ENCODE peak calls at places on chromosomes 11 and 22, in six cellular contexts. One of them, this sample, is unnamed.
A peak's percentile ranks its signal among the peaks of the same experiment; 100 is the strongest.

GRCh38 chr11:76025068-76025467 is 181.2 kb downstream of the WNT11 start:
- DNase-seq in psoas muscle: no peak
- DNase-seq in GM12865: peak; percentile 37
- DNase-seq in Caco-2: no peak
- DNase-seq in mucosa of descending colon: no peak
- DNase-seq in lung: no peak
- DNase-seq in this sample: peak; percentile 94

GRCh38 chr11:46527586-46527985 is 66.2 kb downstream of the AMBRA1 start:
- DNase-seq in Caco-2: no peak
- DNase-seq in GM12865: no peak
- DNase-seq in mucosa of descending colon: no peak
- DNase-seq in lung: no peak
- DNase-seq in psoas muscle: no peak
- DNase-seq in this sample: no peak

GRCh38 chr11:76781046-76781801 is 1.9 kb upstream of the TSKU start:
- DNase-seq in lung: no peak
- DNase-seq in mucosa of descending colon: peak; percentile 73
- DNase-seq in Caco-2: peak; percentile 78
- DNase-seq in psoas muscle: no peak
- DNase-seq in GM12865: no peak
- DNase-seq in this sample: no peak

GRCh38 chr11:65498977-65499712 is at the start of gene MALAT1:
- DNase-seq in Caco-2: peak; percentile 93
- DNase-seq in GM12865: peak; percentile 99
- DNase-seq in lung: peak; percentile 95
- DNase-seq in mucosa of descending colon: peak; percentile 96
- DNase-seq in psoas muscle: peak; percentile 96
- DNase-seq in this sample: peak; percentile 96

GRCh38 chr11:84164722-84165121 is 878.6 kb upstream of the CCDC90B start:
- DNase-seq in GM12865: no peak
- DNase-seq in psoas muscle: no peak
- DNase-seq in mucosa of descending colon: no peak
- DNase-seq in Caco-2: no peak
- DNase-seq in lung: no peak
- DNase-seq in this sample: peak; percentile 17

GRCh38 chr11:73598719-73599379 is 937 bp upstream of the FAM168A start:
- DNase-seq in Caco-2: no peak
- DNase-seq in psoas muscle: no peak
- DNase-seq in GM12865: no peak
- DNase-seq in lung: no peak
- DNase-seq in mucosa of descending colon: no peak
- DNase-seq in this sample: no peak

GRCh38 chr11:94938399-94939055 is 34.8 kb downstream of the CWC15 start:
- DNase-seq in psoas muscle: peak; percentile 87
- DNase-seq in lung: no peak
- DNase-seq in Caco-2: no peak
- DNase-seq in mucosa of descending colon: no peak
- DNase-seq in GM12865: no peak
- DNase-seq in this sample: peak; percentile 97

GRCh38 chr11:5226732-5227327 is at the start of gene HBB:
- DNase-seq in mucosa of descending colon: no peak
- DNase-seq in Caco-2: no peak
- DNase-seq in lung: no peak
- DNase-seq in GM12865: no peak
- DNase-seq in psoas muscle: no peak
- DNase-seq in this sample: no peak

GRCh38 chr11:46611526-46612304 is 5.3 kb downstream of the HARBI1 start:
- DNase-seq in mucosa of descending colon: peak; percentile 31
- DNase-seq in Caco-2: no peak
- DNase-seq in GM12865: no peak
- DNase-seq in lung: no peak
- DNase-seq in psoas muscle: no peak
- DNase-seq in this sample: no peak

GRCh38 chr22:28398355-28398754 is 281.3 kb downstream of the TTC28 start:
- DNase-seq in lung: no peak
- DNase-seq in psoas muscle: no peak
- DNase-seq in mucosa of descending colon: no peak
- DNase-seq in Caco-2: no peak
- DNase-seq in GM12865: no peak
- DNase-seq in this sample: no peak

GRCh38 chr11:113773092-113773415 is 438 bp downstream of the ZW10 start:
- DNase-seq in psoas muscle: no peak
- DNase-seq in lung: no peak
- DNase-seq in GM12865: no peak
- DNase-seq in mucosa of descending colon: peak; percentile 36
- DNase-seq in Caco-2: peak; percentile 75
- DNase-seq in this sample: no peak

GRCh38 chr22:28819253-28820096 is 19.1 kb upstream of the XBP1 start:
- DNase-seq in Caco-2: peak; percentile 93
- DNase-seq in lung: no peak
- DNase-seq in mucosa of descending colon: peak; percentile 72
- DNase-seq in psoas muscle: no peak
- DNase-seq in GM12865: peak; percentile 81
- DNase-seq in this sample: no peak

GRCh38 chr11:93662177-93662575 is 694 bp downstream of the CEP295 start:
- DNase-seq in Caco-2: no peak
- DNase-seq in psoas muscle: no peak
- DNase-seq in GM12865: peak; percentile 32
- DNase-seq in lung: no peak
- DNase-seq in mucosa of descending colon: no peak
- DNase-seq in this sample: no peak

GRCh38 chr22:42969348-42969975 is 45.5 kb downstream of the PACSIN2 start:
- DNase-seq in psoas muscle: no peak
- DNase-seq in lung: no peak
- DNase-seq in GM12865: no peak
- DNase-seq in mucosa of descending colon: no peak
- DNase-seq in Caco-2: no peak
- DNase-seq in this sample: peak; percentile 71

GRCh38 chr11:9691865-9692264 is 28.0 kb downstream of the SWAP70 start:
- DNase-seq in psoas muscle: no peak
- DNase-seq in mucosa of descending colon: no peak
- DNase-seq in GM12865: no peak
- DNase-seq in lung: no peak
- DNase-seq in Caco-2: no peak
- DNase-seq in this sample: peak; percentile 49

GRCh38 chr11:36402568-36403181 is 106.6 kb downstream of the PRR5L start:
- DNase-seq in mucosa of descending colon: no peak
- DNase-seq in GM12865: no peak
- DNase-seq in psoas muscle: no peak
- DNase-seq in Caco-2: no peak
- DNase-seq in lung: no peak
- DNase-seq in this sample: no peak
- H3K4me3 ChIP-seq in mucosa of descending colon: no peak overlapping the region
- H3K4me3 ChIP-seq in GM12865: no peak overlapping the region
- H3K4me3 ChIP-seq in psoas muscle: no peak overlapping the region
- H3K4me3 ChIP-seq in Caco-2: no peak overlapping the region
- H3K4me3 ChIP-seq in lung: no peak overlapping the region
- H3K4me3 ChIP-seq in this sample: no peak overlapping the region

DNA sequence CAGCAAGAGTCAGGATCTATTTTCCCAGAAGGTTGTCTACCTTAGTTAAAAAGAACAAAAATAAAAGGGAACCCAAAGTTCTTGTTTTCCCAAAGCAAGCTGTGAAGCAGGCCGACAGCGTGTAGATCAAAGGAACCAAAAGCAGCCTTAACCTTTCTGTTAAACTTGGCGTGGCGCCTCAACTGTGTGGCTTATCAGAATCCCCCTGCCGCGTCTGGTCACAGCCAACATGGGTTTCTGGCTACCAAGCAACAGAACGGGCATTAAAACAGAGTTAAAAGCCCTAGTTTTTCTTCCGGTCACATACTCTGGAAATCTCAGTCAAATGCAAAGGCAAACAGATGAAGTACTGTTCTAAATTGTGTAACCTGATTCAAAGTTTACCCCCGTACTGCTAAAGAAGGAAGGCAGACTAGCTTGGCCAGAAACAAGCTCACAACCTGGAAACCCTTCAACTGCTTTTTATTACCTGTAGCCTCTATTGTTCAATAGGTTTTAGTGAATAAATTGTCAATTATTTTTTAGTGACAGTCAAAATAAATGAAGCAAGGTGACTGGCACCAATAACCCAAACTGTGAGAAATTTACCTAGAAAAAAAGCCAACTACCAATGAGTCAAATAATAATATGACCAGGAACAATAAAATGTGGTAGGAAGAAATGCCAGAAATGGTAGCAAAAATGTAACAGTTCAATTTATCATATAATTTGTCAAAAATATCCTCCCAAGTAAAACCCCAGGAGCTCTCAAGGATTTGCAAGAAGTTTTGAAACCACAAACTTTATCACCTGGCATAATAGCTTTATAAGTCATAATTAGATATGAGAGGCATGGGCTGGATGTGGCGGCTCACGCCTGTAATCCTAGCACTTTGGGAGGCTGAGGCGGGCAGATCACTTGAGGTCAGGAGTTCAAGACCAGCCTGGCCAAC is 21.4 kb downstream of the CHKA start:
- DNase-seq in mucosa of descending colon: peak; percentile 70
- DNase-seq in GM12865: peak; percentile 66
- DNase-seq in lung: peak; percentile 69
- DNase-seq in psoas muscle: no peak
- DNase-seq in Caco-2: peak; percentile 65
- DNase-seq in this sample: peak; percentile 82
- H3K4me3 ChIP-seq in mucosa of descending colon: no peak overlapping the region
- H3K4me3 ChIP-seq in GM12865: peak overlapping the region; percentile 23
- H3K4me3 ChIP-seq in lung: no peak overlapping the region
- H3K4me3 ChIP-seq in psoas muscle: peak overlapping the region; percentile 31
- H3K4me3 ChIP-seq in Caco-2: no peak overlapping the region
- H3K4me3 ChIP-seq in this sample: peak overlapping the region; percentile 10

DNA sequence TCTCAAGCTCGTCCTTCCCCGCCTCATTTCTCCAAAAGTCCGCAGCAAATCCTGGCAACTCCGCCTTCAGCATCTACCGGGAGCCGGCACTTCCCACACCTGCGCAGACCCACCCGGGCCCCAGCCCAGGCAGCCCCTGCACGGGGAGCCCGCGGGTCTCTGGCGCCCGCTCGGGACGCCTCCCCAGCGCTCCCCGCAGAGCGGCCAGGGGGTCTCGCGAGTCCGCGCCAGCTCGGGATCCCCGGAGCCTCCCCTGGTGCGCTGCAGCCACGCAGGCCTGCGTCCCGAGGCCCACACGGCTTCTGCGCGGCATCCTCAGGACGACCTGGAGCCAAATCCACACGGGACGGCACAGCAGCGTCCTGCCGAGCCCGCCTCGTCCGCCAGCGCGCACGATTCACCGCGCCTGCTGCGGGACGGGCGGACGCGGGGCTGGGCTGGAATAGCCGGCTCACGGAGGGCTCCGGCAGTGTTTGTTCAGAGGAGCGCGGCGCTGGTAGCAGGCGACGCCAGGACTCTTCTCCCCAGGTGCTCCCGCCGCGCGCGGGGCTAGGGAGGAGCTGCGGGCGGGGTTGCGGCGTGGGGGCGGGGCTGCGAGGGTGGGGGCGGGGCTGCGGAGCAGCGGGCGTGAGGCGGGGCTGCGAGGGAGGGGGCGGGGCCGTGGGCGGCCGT is 810 bp upstream of the PHRF1 start:
- DNase-seq in psoas muscle: no peak
- DNase-seq in lung: peak; percentile 72
- DNase-seq in GM12865: no peak
- DNase-seq in mucosa of descending colon: no peak
- DNase-seq in Caco-2: peak; percentile 78
- DNase-seq in this sample: peak; percentile 12
- H3K4me3 ChIP-seq in psoas muscle: peak overlapping the region; percentile 80
- H3K4me3 ChIP-seq in lung: peak overlapping the region; percentile 51
- H3K4me3 ChIP-seq in GM12865: peak overlapping the region; percentile 67
- H3K4me3 ChIP-seq in mucosa of descending colon: peak overlapping the region; percentile 22
- H3K4me3 ChIP-seq in Caco-2: peak overlapping the region; percentile 96
- H3K4me3 ChIP-seq in this sample: peak overlapping the region; percentile 48

GRCh38 chr11:11251394-11251970 is 101.6 kb downstream of the CSNK2A3 start:
- DNase-seq in GM12865: peak; percentile 68
- DNase-seq in Caco-2: no peak
- DNase-seq in psoas muscle: no peak
- DNase-seq in mucosa of descending colon: no peak
- DNase-seq in lung: no peak
- DNase-seq in this sample: no peak

GRCh38 chr11:11252403-11252802 is 100.6 kb downstream of the CSNK2A3 start:
- DNase-seq in Caco-2: no peak
- DNase-seq in GM12865: peak; percentile 36
- DNase-seq in mucosa of descending colon: no peak
- DNase-seq in lung: no peak
- DNase-seq in psoas muscle: no peak
- DNase-seq in this sample: no peak

GRCh38 chr11:11253995-11254394 is 99.1 kb downstream of the CSNK2A3 start:
- DNase-seq in mucosa of descending colon: no peak
- DNase-seq in lung: no peak
- DNase-seq in GM12865: no peak
- DNase-seq in Caco-2: no peak
- DNase-seq in psoas muscle: no peak
- DNase-seq in this sample: no peak

GRCh38 chr11:11250470-11250869 is 102.6 kb downstream of the CSNK2A3 start:
- DNase-seq in lung: no peak
- DNase-seq in Caco-2: no peak
- DNase-seq in psoas muscle: no peak
- DNase-seq in GM12865: peak; percentile 36
- DNase-seq in mucosa of descending colon: no peak
- DNase-seq in this sample: no peak

GRCh38 chr11:11253487-11253886 is 99.6 kb downstream of the CSNK2A3 start:
- DNase-seq in GM12865: no peak
- DNase-seq in mucosa of descending colon: no peak
- DNase-seq in psoas muscle: no peak
- DNase-seq in Caco-2: no peak
- DNase-seq in lung: no peak
- DNase-seq in this sample: no peak
- H3K4me3 ChIP-seq in GM12865: no peak overlapping the region
- H3K4me3 ChIP-seq in mucosa of descending colon: no peak overlapping the region
- H3K4me3 ChIP-seq in psoas muscle: no peak overlapping the region
- H3K4me3 ChIP-seq in Caco-2: no peak overlapping the region
- H3K4me3 ChIP-seq in lung: no peak overlapping the region
- H3K4me3 ChIP-seq in this sample: no peak overlapping the region

DNA sequence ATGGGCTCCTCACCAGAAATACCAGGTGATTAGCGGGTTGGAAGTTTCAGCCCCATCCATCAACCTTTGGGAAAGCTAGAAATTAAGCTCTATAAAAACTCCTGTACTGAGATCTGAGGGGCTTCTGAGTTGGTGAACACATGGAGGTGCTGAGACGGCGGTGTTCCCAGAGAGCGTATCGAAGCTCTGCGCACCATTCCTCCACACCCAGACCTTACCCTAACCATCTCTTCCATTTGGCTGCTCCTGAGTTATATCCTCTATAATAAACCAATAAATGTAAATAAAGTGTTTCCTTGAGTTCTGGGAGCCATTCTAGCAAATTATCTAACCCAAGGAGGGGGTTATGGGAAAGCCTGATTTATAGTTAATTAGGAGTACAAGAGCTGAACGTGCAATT is 41.4 kb downstream of the TMEM123 start:
- DNase-seq in mucosa of descending colon: no peak
- DNase-seq in GM12865: no peak
- DNase-seq in psoas muscle: no peak
- DNase-seq in lung: no peak
- DNase-seq in Caco-2: no peak
- DNase-seq in this sample: no peak
- H3K4me3 ChIP-seq in mucosa of descending colon: no peak overlapping the region
- H3K4me3 ChIP-seq in GM12865: no peak overlapping the region
- H3K4me3 ChIP-seq in psoas muscle: no peak overlapping the region
- H3K4me3 ChIP-seq in lung: no peak overlapping the region
- H3K4me3 ChIP-seq in Caco-2: no peak overlapping the region
- H3K4me3 ChIP-seq in this sample: no peak overlapping the region

GRCh38 chr22:38696606-38697005 is 4.1 kb downstream of the JOSD1 start:
- DNase-seq in lung: no peak
- DNase-seq in mucosa of descending colon: no peak
- DNase-seq in GM12865: no peak
- DNase-seq in psoas muscle: no peak
- DNase-seq in Caco-2: no peak
- DNase-seq in this sample: peak; percentile 81
- H3K4me3 ChIP-seq in lung: no peak overlapping the region
- H3K4me3 ChIP-seq in mucosa of descending colon: no peak overlapping the region
- H3K4me3 ChIP-seq in GM12865: no peak overlapping the region
- H3K4me3 ChIP-seq in psoas muscle: peak overlapping the region; percentile 94
- H3K4me3 ChIP-seq in Caco-2: no peak overlapping the region
- H3K4me3 ChIP-seq in this sample: peak overlapping the region; percentile 1

This sample was measured in astrocyte of the spinal cord.